ENCODE peak calls at places on chromosomes 12 and 14, in nine cellular contexts. U, B, A, G, X, I, J, H and P are unnamed samples. For H3K4me1, the result is how much of the 10 kb centered on the place peaks cover.

GRCh38 chr14:85528882-85529585 is 910 bp upstream of the FLRT2 start:
- DNase-seq in U (no peak), B (no peak), A (no peak), G (no peak), X (peak), I (no peak), J (no peak), H (no peak), P (no peak)

GRCh38 chr12:3293013-3293412 is 198.0 kb upstream of the PRMT8 start:
- DNase-seq in U (no peak), B (no peak), A (no peak), G (no peak), X (no peak), I (no peak), J (no peak), H (no peak), P (no peak)

GRCh38 chr14:61477845-61478438 is 156.6 kb downstream of the PRKCH start:
- DNase-seq in U (peak), B (no peak), A (peak), G (no peak), X (no peak), I (peak), J (peak), H (no peak), P (peak)

GRCh38 chr14:31787377-31787776 is 226.2 kb downstream of the NUBPL start:
- DNase-seq in U (no peak), B (no peak), A (no peak), G (no peak), X (no peak), I (no peak), J (no peak), H (peak), P (no peak)

GRCh38 chr14:53875337-53875897 is 81.2 kb downstream of the BMP4 start:
- DNase-seq in U (no peak), B (no peak), A (no peak), G (no peak), X (no peak), I (no peak), J (no peak), H (no peak), P (no peak)

GRCh38 chr12:60832300-60832699 is 1236.5 kb downstream of the SLC16A7 start:
- DNase-seq in U (no peak), B (no peak), A (no peak), G (no peak), X (no peak), I (no peak), J (no peak), H (no peak), P (no peak)

GRCh38 chr12:57541717-57542116 is 5.3 kb downstream of the DCTN2 start:
- DNase-seq in U (no peak), B (no peak), A (no peak), G (no peak), X (no peak), I (no peak), J (no peak), H (no peak), P (no peak)

GRCh38 chr12:112216223-112216622 is 90.9 kb downstream of the TRAFD1 start:
- DNase-seq in U (no peak), B (no peak), A (no peak), G (no peak), X (no peak), I (no peak), J (no peak), H (no peak), P (no peak)

GRCh38 chr12:7642876-7643309 is 22.8 kb downstream of the APOBEC1 start:
- DNase-seq in U (no peak), B (no peak), A (no peak), G (no peak), X (peak), I (no peak), J (no peak), H (no peak), P (no peak)

GRCh38 chr12:113472191-113473190 is 820 bp upstream of the LHX5 start:
- DNase-seq in U (no peak), B (no peak), A (no peak), G (no peak), X (peak), I (no peak), J (no peak), H (no peak), P (no peak)

GRCh38 chr12:44749566-44749965 is 126.5 kb downstream of the NELL2 start:
- DNase-seq in U (no peak), B (no peak), A (no peak), G (no peak), X (no peak), I (no peak), J (no peak), H (no peak), P (no peak)

GRCh38 chr12:9049520-9050133 is 60.3 kb downstream of the KLRG1 start:
- DNase-seq in U (no peak), B (no peak), A (no peak), G (no peak), X (peak), I (no peak), J (no peak), H (peak), P (no peak)

GRCh38 chr14:93989939-93990338 is 7.2 kb upstream of the CCDC197 start:
- DNase-seq in U (no peak), B (no peak), A (no peak), G (no peak), X (no peak), I (no peak), J (no peak), H (no peak), P (no peak)

GRCh38 chr12:100661300-100661951 is 87.9 kb downstream of the GAS2L3 start:
- DNase-seq in U (no peak), B (no peak), A (no peak), G (no peak), X (peak), I (no peak), J (no peak), H (no peak), P (no peak)

GRCh38 chr12:47850153-47851084 is 30.7 kb upstream of the HDAC7 start:
- DNase-seq in U (no peak), B (no peak), A (no peak), G (no peak), X (peak), I (no peak), J (no peak), H (peak), P (no peak)

GRCh38 chr12:3453266-3453862 is 37.6 kb upstream of the PRMT8 start:
- DNase-seq in U (no peak), B (no peak), A (no peak), G (no peak), X (no peak), I (no peak), J (no peak), H (no peak), P (no peak)

GRCh38 chr14:105469456-105470162 is 5.0 kb upstream of the CRIP2 start:
- DNase-seq in U (no peak), B (no peak), A (no peak), G (no peak), X (no peak), I (no peak), J (peak), H (no peak), P (no peak)
- H3K4me1 ChIP-seq in U (under half), B (half or more), A (half or more), G (under half), X (under half), I (under half), J (under half), H (half or more), P (under half)

DNA sequence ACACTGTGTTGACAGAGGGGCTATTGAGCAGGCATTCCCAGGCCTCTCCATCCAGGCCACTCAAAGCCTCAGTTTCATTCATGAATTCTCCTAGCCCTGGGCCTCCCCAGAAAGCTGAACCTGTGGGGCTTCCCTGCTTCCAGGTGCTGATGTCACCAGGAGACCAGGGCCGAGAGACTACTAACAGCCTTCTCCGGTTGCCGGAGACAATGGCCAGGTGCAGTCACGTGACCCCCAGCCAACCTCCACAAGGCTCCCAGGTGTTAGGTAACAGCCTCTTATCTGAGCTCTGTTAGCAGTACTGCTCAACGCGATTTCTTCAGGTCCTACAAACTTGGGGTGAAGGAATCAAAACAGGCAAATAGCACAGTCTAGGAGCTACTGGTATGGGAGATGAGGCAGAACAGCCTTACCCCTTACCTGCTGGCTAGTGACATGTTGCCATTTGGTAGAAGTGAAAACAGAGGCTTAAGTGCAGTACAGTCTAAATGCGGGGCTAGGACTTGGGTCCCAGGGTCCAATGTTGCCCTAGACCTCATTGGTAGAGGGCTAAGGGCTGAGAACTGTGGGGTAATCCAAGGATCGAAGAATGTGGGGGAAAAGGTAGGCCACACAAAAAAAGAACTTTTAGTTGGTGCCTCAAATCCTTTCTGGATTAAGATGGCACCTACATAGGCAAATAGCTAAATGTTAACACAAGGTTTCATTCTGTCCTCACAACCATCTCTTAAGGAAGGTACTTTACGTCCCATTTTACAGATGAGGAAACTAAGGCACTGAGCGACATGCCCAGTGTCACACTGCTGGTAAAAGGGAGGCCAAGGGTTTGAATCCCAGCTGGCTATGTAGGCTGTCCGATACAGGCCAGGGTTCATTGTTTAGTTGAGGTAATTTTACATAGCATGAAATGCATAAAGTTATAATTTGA is 3.8 kb downstream of the CCDC88C start:
- DNase-seq in U (peak), B (no peak), A (peak), G (no peak), X (peak), I (peak), J (no peak), H (no peak), P (no peak)
- TF ChIP-seq POLR2AphosphoS5 in U (no peak), B (no peak), A (peak), G (no peak), X (peak), I (peak), J (no peak), H (no peak), P (no peak)

DNA sequence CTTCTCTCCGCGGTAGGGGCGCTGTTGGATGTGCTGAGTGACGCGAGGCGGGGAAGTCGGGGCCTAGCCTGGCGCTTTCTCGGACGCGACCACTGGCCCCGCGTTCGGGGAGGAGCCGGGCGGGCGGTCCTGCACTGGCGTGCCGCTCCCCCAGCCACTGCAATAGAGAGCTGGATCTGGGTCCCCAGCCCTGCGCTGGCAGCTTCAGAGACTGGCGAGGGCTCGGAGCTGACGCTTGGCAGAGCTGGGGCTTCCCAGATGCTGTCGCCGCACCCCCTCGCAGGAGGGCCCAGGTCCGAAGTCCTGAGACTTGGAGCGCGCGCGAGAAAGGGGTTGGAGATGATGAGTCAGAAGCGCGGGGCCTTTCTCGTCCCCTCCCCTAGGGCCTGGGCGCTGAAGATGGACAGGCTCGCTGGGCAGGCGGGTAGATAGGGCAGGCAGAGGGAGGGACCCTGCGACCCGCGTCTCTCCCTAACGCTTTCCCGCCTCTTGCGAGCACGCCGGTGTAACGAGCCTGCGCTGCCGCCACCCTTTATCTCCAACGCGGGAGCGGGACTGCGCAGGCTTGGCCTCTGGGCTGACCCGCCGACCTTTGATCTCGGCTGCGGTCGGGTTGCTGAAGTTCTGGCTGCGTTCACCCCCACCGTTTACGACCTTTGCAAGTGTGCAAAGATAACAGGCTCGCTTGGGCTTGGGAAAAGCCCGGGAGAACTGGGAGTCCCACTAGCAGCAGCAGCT is 3.0 kb downstream of the TMEM253 start:
- DNase-seq in U (peak), B (no peak), A (peak), G (peak), X (peak), I (peak), J (peak), H (peak), P (peak)
- H3K4me1 ChIP-seq in U (half or more), B (half or more), A (half or more), G (under half), X (under half), I (under half), J (under half), H (under half), P (half or more)

GRCh38 chr12:10669533-10669932 is 4.3 kb downstream of the STYK1 start:
- DNase-seq in U (no peak), B (no peak), A (no peak), G (no peak), X (no peak), I (no peak), J (no peak), H (no peak), P (no peak)

GRCh38 chr12:10668526-10668925 is 5.3 kb downstream of the STYK1 start:
- DNase-seq in U (peak), B (no peak), A (no peak), G (no peak), X (no peak), I (no peak), J (no peak), H (no peak), P (no peak)

GRCh38 chr12:10672231-10672868 is 1.5 kb downstream of the STYK1 start:
- DNase-seq in U (peak), B (no peak), A (no peak), G (no peak), X (peak), I (no peak), J (no peak), H (no peak), P (no peak)

GRCh38 chr12:10673660-10674384 is at the start of gene STYK1:
- DNase-seq in U (peak), B (no peak), A (peak), G (peak), X (peak), I (peak), J (peak), H (peak), P (no peak)
- TF ChIP-seq POLR2AphosphoS5 in U (no peak), B (peak), A (peak), G (no peak), X (no peak), I (peak), J (peak), H (no peak), P (no peak)

DNA sequence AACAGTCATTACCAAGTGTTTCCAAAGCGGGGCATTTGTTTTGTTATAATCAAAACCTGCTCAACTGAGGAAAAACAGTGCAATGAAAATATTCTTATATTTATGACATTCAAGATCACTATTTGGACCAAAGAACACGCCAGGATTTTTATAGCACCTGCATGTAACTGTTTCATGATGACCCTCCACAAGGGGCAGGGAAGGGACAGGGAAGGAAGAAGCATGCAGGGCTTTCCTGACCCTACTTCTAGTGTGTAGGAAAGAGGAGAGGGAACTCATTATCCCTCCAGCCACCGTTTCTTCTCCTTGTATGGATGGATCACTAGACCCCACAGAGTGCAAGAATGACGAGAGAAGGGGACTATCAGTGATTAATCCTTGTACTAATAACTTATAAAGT is 49.4 kb downstream of the SPPL3 start:
- DNase-seq in U (no peak), B (no peak), A (no peak), G (no peak), X (no peak), I (no peak), J (no peak), H (no peak), P (no peak)
- H3K4me1 ChIP-seq in U (under half), B (half or more), A (half or more), G (under half), X (under half), I (under half), J (under half), H (under half), P (under half)

DNA sequence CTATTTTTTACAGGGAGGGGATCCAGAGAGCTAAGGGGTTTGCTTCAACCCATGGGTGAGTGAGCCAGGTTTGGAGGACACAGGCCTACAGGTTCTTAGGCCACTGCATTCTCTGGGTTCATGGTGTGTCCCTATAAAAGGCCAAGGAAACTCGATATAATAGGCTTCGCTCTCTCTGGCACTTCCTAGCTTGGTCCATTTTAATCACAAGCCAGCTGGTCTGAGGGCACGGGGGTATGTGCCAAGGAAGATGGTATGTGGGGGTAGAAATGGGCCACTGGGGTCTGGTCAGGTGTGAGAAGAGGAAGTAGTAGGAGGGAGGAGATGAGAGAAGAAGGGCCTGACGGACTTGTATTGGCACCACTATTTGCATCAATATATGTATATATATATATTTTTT is 4.9 kb downstream of the ETV6 start:
- DNase-seq in U (no peak), B (no peak), A (no peak), G (no peak), X (no peak), I (no peak), J (no peak), H (no peak), P (no peak)
- TF ChIP-seq POLR2AphosphoS5 in U (no peak), B (no peak), A (no peak), G (no peak), X (no peak), I (no peak), J (no peak), H (no peak), P (no peak)

GRCh38 chr14:105685003-105685402 is 158.6 kb downstream of the TMEM121 start:
- DNase-seq in U (no peak), B (no peak), A (no peak), G (no peak), X (no peak), I (no peak), J (no peak), H (no peak), P (no peak)

GRCh38 chr14:105690671-105691070 is 164.3 kb downstream of the TMEM121 start:
- DNase-seq in U (no peak), B (no peak), A (no peak), G (no peak), X (no peak), I (no peak), J (no peak), H (no peak), P (no peak)

GRCh38 chr14:105694961-105695360 is 168.6 kb downstream of the TMEM121 start:
- DNase-seq in U (no peak), B (no peak), A (no peak), G (no peak), X (no peak), I (no peak), J (no peak), H (no peak), P (no peak)

GRCh38 chr14:105689722-105690121 is 163.3 kb downstream of the TMEM121 start:
- DNase-seq in U (no peak), B (no peak), A (no peak), G (no peak), X (no peak), I (no peak), J (no peak), H (no peak), P (no peak)
- H3K4me1 ChIP-seq in U (under half), B (under half), A (under half), G (under half), X (under half), I (under half), J (under half), H (under half), P (under half)

GRCh38 chr14:65423986-65424385 is 11.5 kb downstream of the FUT8 start:
- DNase-seq in U (no peak), B (no peak), A (no peak), G (no peak), X (no peak), I (no peak), J (no peak), H (no peak), P (no peak)
- TF ChIP-seq POLR2AphosphoS5 in U (no peak), B (no peak), A (no peak), G (no peak), X (no peak), I (no peak), J (no peak), H (no peak), P (no peak)

GRCh38 chr12:75603475-75603874 is 92.1 kb upstream of the KRR1 start:
- DNase-seq in U (no peak), B (no peak), A (no peak), G (no peak), X (no peak), I (no peak), J (no peak), H (no peak), P (no peak)

GRCh38 chr12:75596406-75596805 is 85.0 kb upstream of the KRR1 start:
- DNase-seq in U (no peak), B (no peak), A (no peak), G (no peak), X (no peak), I (no peak), J (no peak), H (no peak), P (no peak)

GRCh38 chr12:75600146-75600545 is 88.7 kb upstream of the KRR1 start:
- DNase-seq in U (no peak), B (no peak), A (no peak), G (no peak), X (no peak), I (no peak), J (no peak), H (no peak), P (no peak)

GRCh38 chr12:75602111-75602510 is 90.7 kb upstream of the KRR1 start:
- DNase-seq in U (no peak), B (no peak), A (no peak), G (no peak), X (no peak), I (no peak), J (no peak), H (no peak), P (no peak)

DNA sequence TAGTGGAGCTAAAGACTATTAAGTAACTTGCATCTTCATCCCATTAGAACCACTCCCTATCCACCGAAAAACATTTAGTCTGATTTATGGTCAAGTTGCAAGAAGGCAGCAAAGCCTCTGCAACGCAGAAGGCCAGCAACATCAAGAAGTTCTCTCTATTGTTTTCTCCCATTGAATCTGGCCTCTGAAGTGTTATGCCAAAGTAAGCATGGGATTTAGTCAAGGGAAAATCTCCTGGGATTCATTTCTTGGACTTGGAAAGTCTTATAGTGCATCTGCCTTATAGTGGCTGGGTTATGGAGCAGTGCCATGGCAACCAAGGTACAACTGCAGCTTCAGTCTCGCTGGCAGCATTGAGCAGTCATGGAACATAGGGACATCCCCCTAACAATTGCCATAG is 87.7 kb upstream of the KRR1 start:
- DNase-seq in U (no peak), B (no peak), A (no peak), G (no peak), X (no peak), I (no peak), J (no peak), H (no peak), P (no peak)
- H3K4me1 ChIP-seq in U (under half), B (under half), A (under half), G (under half), X (under half), I (under half), J (under half), H (under half), P (under half)

DNA sequence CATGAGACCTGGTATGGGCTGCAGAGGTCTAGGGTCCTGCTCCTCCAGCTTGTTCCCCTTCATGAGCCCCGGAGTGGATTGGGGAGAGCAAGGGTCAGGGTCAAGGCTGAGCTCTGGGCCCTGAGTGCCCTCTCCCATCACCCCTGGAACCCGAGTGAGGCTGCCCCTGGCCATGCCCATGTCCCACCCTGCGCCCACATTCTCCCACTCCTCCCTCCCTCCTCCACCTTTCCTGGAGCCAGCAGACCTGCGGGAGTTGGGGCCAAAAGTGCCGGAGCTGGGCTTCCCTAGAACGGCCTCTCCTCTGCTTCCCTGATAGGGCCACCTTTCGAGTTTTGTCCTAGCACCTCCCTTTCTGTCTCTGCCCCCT is 597 bp downstream of the SCNN1A start:
- DNase-seq in U (peak), B (no peak), A (no peak), G (no peak), X (no peak), I (no peak), J (no peak), H (no peak), P (no peak)
- TF ChIP-seq POLR2AphosphoS5 in U (no peak), B (no peak), A (no peak), G (no peak), X (no peak), I (no peak), J (no peak), H (no peak), P (no peak)